ENCODE peak calls at places on chromosomes 1 and 21, in five cellular contexts. U is uterus; E is fibroblast of lung; N is CD8-positive, alpha-beta T cell; O is fibroblast of villous mesenchyme. Q is an unnamed sample.

GRCh38 chr1:76154213-76154956 is 79.8 kb downstream of the ST6GALNAC3 start:
- DNase-seq in U (peak; percentile 69), E (peak; percentile 57), N (peak; percentile 82), O (peak; percentile 68), Q (peak; percentile 81)

GRCh38 chr1:111369177-111369576 is 58.4 kb downstream of the OVGP1 start:
- DNase-seq in U (no peak), E (no peak), N (no peak), O (peak; percentile 5), Q (peak; percentile 8)

GRCh38 chr1:46278807-46279206 is 24.6 kb downstream of the LRRC41 start:
- DNase-seq in U (no peak), E (peak; percentile 67), N (no peak), O (no peak), Q (peak; percentile 31)

GRCh38 chr1:61287734-61288133 is 205.4 kb downstream of the NFIA start:
- DNase-seq in U (no peak), E (peak; percentile 91), N (no peak), O (peak; percentile 47), Q (peak; percentile 57)

GRCh38 chr1:24069817-24070216 is 42.1 kb downstream of the MYOM3 start:
- DNase-seq in U (no peak), E (no peak), N (no peak), O (no peak), Q (no peak)

GRCh38 chr1:168428063-168428731 is 115.6 kb downstream of the XCL2 start:
- DNase-seq in U (peak; percentile 83), E (peak; percentile 72), N (no peak), O (no peak), Q (no peak)

GRCh38 chr1:92404661-92405060 is 82.1 kb downstream of the GFI1 start:
- DNase-seq in U (no peak), E (peak; percentile 34), N (no peak), O (peak; percentile 19), Q (peak; percentile 39)

GRCh38 chr1:2314297-2314802 is 77.0 kb downstream of the MORN1 start:
- DNase-seq in U (peak; percentile 69), E (peak; percentile 55), N (no peak), O (peak; percentile 73), Q (peak; percentile 31)

GRCh38 chr1:15452216-15452615 is 4.3 kb upstream of the CELA2A start:
- DNase-seq in U (no peak), E (no peak), N (no peak), O (no peak), Q (no peak)

GRCh38 chr1:2429780-2430591 is 17.6 kb upstream of the PEX10 start:
- DNase-seq in U (no peak), E (no peak), N (no peak), O (no peak), Q (no peak)

GRCh38 chr1:211912064-211912463 is 81.5 kb upstream of the LPGAT1 start:
- DNase-seq in U (no peak), E (peak; percentile 63), N (no peak), O (no peak), Q (peak; percentile 45)

GRCh38 chr1:152160553-152160952 is 1.5 kb upstream of the RPTN start:
- DNase-seq in U (no peak), E (no peak), N (no peak), O (no peak), Q (no peak)

GRCh38 chr1:25832336-25833037 is 12.7 kb downstream of the MTFR1L start:
- DNase-seq in U (no peak), E (no peak), N (no peak), O (no peak), Q (peak; percentile 28)

GRCh38 chr21:42125571-42126544 is 54.7 kb downstream of the UMODL1 start:
- DNase-seq in U (no peak), E (peak; percentile 63), N (no peak), O (peak; percentile 45), Q (peak; percentile 72)

GRCh38 chr1:113652773-113653172 is 106.5 kb downstream of the PHTF1 start:
- DNase-seq in U (no peak), E (peak; percentile 23), N (no peak), O (no peak), Q (peak; percentile 56)

GRCh38 chr21:44510508-44511218 is 29.3 kb downstream of the KRTAP10-1 start:
- DNase-seq in U (no peak), E (no peak), N (peak; percentile 89), O (peak; percentile 12), Q (peak; percentile 69)
- TF ChIP-seq CTCF in U (peak; percentile 20), E (peak; percentile 20), N (peak; percentile 93), O (peak; percentile 61), Q (peak; percentile 86)

GRCh38 chr21:45011911-45012660 is 62.3 kb upstream of the ADARB1 start:
- DNase-seq in U (peak; percentile 31), E (peak; percentile 91), N (no peak), O (peak; percentile 88), Q (peak; percentile 83)

GRCh38 chr21:45012661-45013270 is 61.6 kb upstream of the ADARB1 start:
- DNase-seq in U (no peak), E (no peak), N (no peak), O (no peak), Q (peak; percentile 65)

GRCh38 chr21:45014747-45015468 is 59.5 kb upstream of the ADARB1 start:
- DNase-seq in U (peak; percentile 9), E (no peak), N (no peak), O (no peak), Q (no peak)

GRCh38 chr21:45011426-45011825 is 63.0 kb upstream of the ADARB1 start:
- DNase-seq in U (no peak), E (no peak), N (no peak), O (no peak), Q (no peak)

GRCh38 chr21:45013271-45013841 is 61.0 kb upstream of the ADARB1 start:
- DNase-seq in U (no peak), E (no peak), N (no peak), O (no peak), Q (no peak)
- TF ChIP-seq CTCF in U (no peak), E (no peak), N (no peak), O (peak; percentile 3), Q (no peak)

GRCh38 chr21:39115659-39116235 is 67.5 kb downstream of the PSMG1 start:
- DNase-seq in U (no peak), E (peak; percentile 27), N (no peak), O (no peak), Q (no peak)

GRCh38 chr21:39118061-39118460 is 65.2 kb downstream of the PSMG1 start:
- DNase-seq in U (no peak), E (no peak), N (no peak), O (no peak), Q (no peak)

GRCh38 chr21:39118604-39119215 is 64.5 kb downstream of the PSMG1 start:
- DNase-seq in U (no peak), E (no peak), N (no peak), O (no peak), Q (no peak)

GRCh38 chr21:39117571-39117970 is 65.7 kb downstream of the PSMG1 start:
- DNase-seq in U (no peak), E (no peak), N (no peak), O (no peak), Q (no peak)

GRCh38 chr21:39116761-39117425 is 66.4 kb downstream of the PSMG1 start:
- DNase-seq in U (no peak), E (no peak), N (no peak), O (no peak), Q (no peak)
- TF ChIP-seq CTCF in U (no peak), E (no peak), N (no peak), O (no peak), Q (no peak)

GRCh38 chr1:209875510-209875909 is 47.7 kb downstream of the UTP25 start:
- DNase-seq in U (no peak), E (peak; percentile 70), N (no peak), O (peak; percentile 66), Q (peak; percentile 83)
- TF ChIP-seq CTCF in U (no peak), E (peak; percentile 61), N (no peak), O (peak; percentile 62), Q (peak; percentile 33)

GRCh38 chr1:50369830-50370229 is 53.4 kb downstream of the DMRTA2 start:
- DNase-seq in U (no peak), E (no peak), N (no peak), O (no peak), Q (peak; percentile 15)
- TF ChIP-seq CTCF in U (no peak), E (no peak), N (no peak), O (peak; percentile 34), Q (no peak)

DNA sequence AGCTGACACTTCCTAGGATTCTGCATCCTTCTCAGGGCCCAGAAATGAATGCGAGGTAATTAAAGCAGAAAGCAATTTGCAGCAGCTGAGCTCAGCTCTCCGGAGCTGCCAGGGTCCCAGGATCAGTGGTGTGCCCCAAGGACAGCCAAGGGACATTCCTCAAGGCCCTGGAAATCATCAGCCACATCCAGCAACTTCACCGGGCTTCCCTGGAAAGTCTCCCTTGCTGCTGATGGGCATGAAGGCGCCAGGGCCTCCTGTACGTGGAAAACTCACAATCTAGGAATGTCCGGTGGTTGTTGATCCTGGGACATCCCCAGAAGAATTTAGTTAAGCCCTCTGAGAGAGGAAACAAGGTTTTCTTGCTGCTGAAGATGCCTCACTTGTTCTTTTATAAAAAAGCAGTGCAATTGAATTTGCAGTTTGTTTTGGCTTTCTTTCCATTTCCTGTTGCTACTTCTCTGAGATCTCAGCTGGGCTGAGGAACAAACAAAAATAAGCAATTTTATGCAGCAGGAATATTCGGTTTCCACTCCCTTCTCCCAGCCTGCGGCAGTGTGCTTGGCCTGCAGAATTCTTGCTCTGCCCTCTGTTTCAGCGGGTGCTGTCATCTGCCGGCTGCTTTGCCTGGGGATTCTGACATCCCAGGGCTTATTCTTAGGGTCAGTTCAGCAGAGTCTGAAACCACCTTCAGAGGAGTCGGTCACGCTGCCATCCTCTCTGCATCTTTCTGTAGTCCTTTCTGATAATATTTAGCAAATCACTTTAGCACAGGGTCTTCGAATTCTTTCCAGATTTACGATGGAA is 85.9 kb downstream of the TCP10L start:
- DNase-seq in U (no peak), E (peak; percentile 82), N (no peak), O (peak; percentile 70), Q (peak; percentile 29)
- TF ChIP-seq CTCF in U (peak; percentile 7), E (no peak), N (no peak), O (no peak), Q (no peak)